ENCODE peak calls at places on chromosome 3, in six cellular contexts. Y, S, C, L, U and V are unnamed samples. For H3K36me3, the result is how much of the 10 kb centered on the place peaks cover.

GRCh38 chr3:136955813-136956212 is 2.0 kb upstream of the IL20RB start:
- DNase-seq in S (no peak), L (no peak), Y (peak), U (peak), C (peak), V (peak)

GRCh38 chr3:61830111-61830400 is 268.7 kb downstream of the PTPRG start:
- DNase-seq in L (no peak), U (no peak), C (no peak), S (no peak), Y (no peak), V (no peak)

GRCh38 chr3:73787620-73788019 is 162.9 kb upstream of the PDZRN3 start:
- DNase-seq in U (no peak), S (no peak), L (no peak), Y (no peak), C (no peak), V (peak)

GRCh38 chr3:141959921-141960554 is 83.6 kb downstream of the ATP1B3 start:
- DNase-seq in C (peak), L (no peak), Y (no peak), U (no peak), S (no peak), V (peak)

GRCh38 chr3:70813306-70813705 is 500.9 kb upstream of the MDFIC2 start:
- DNase-seq in U (no peak), S (no peak), L (no peak), Y (no peak), C (no peak), V (no peak)

GRCh38 chr3:155391583-155391982 is 98.1 kb upstream of the STRIT1 start:
- DNase-seq in L (no peak), S (no peak), Y (no peak), C (peak), U (peak), V (peak)

GRCh38 chr3:45923755-45924154 is 19.5 kb upstream of the CXCR6 start:
- DNase-seq in Y (no peak), U (no peak), L (no peak), C (peak), S (no peak), V (peak)

GRCh38 chr3:81339040-81339845 is 422.2 kb downstream of the GBE1 start:
- DNase-seq in S (no peak), L (no peak), U (no peak), C (no peak), Y (no peak), V (peak)

GRCh38 chr3:170421147-170421641 is 2.5 kb downstream of the CLDN11 start:
- DNase-seq in S (peak), Y (no peak), U (no peak), L (no peak), C (no peak), V (no peak)

GRCh38 chr3:30012941-30013543 is 593.4 kb upstream of the TGFBR2 start:
- DNase-seq in S (peak), U (peak), C (peak), L (no peak), Y (peak), V (peak)

GRCh38 chr3:196193738-196194541 is 17.3 kb downstream of the ZDHHC19 start:
- DNase-seq in U (peak), C (no peak), L (no peak), Y (peak), S (peak), V (no peak)

GRCh38 chr3:126666002-126666401 is 11.1 kb upstream of the TXNRD3 start:
- DNase-seq in U (no peak), C (no peak), S (no peak), L (no peak), Y (no peak), V (no peak)

GRCh38 chr3:43512749-43513404 is 108.9 kb downstream of the ANO10 start:
- DNase-seq in C (peak), S (no peak), U (no peak), Y (no peak), L (no peak), V (no peak)

GRCh38 chr3:156389151-156389760 is 165.7 kb downstream of the SSR3 start:
- DNase-seq in L (no peak), Y (no peak), S (no peak), C (no peak), U (no peak), V (no peak)

GRCh38 chr3:34260266-34260990 is 462.0 kb downstream of the PDCD6IP start:
- DNase-seq in Y (peak), C (peak), U (peak), S (peak), L (no peak), V (peak)

GRCh38 chr3:1135194-1135593 is 42.4 kb downstream of the CNTN6 start:
- DNase-seq in Y (no peak), C (no peak), S (no peak), L (no peak), U (no peak), V (no peak)

GRCh38 chr3:61571516-61572336 is 10.4 kb downstream of the PTPRG start:
- DNase-seq in C (peak), S (no peak), Y (no peak), U (no peak), L (no peak), V (no peak)

DNA sequence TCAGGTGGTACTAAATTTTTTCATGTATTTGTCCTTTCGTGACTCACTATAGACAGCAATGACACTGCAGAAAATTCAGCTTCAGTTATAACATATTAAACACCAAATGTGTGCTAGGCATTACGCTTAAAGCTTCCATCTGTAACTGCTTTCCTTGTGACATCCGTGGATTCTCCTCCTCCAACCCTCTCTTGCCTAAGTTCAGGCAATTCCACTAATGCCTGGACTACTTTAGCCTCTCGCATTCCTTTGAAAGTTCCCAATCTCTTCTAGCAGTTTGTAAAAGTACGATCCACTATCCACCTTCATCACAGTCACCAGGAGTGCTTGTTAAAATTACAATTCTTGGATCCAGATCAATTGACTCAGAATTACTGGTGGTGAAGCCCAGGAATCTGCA is 17.7 kb downstream of the CCDC80 start:
- DNase-seq in L (no peak), S (no peak), Y (no peak), U (no peak), C (no peak), V (no peak)
- H3K36me3 ChIP-seq in L (under half), S (under half), Y (under half), U (under half), C (half or more), V (under half)

GRCh38 chr3:111799951-111800350 is 59.1 kb upstream of the PHLDB2 start:
- DNase-seq in C (no peak), L (no peak), Y (no peak), S (no peak), U (no peak), V (peak)

GRCh38 chr3:111803123-111803593 is 55.9 kb upstream of the PHLDB2 start:
- DNase-seq in C (peak), U (peak), Y (peak), L (no peak), S (peak), V (peak)

GRCh38 chr3:111801697-111802655 is 57.1 kb upstream of the PHLDB2 start:
- DNase-seq in C (peak), Y (no peak), U (no peak), S (no peak), L (no peak), V (peak)

GRCh38 chr3:111802700-111803099 is 56.4 kb upstream of the PHLDB2 start:
- DNase-seq in U (no peak), C (no peak), L (no peak), Y (no peak), S (no peak), V (no peak)

GRCh38 chr3:111800472-111800871 is 58.6 kb upstream of the PHLDB2 start:
- DNase-seq in Y (no peak), L (no peak), C (no peak), S (no peak), U (no peak), V (no peak)
- H3K27ac ChIP-seq in Y (no peak), L (no peak), C (no peak), S (no peak), U (peak), V (peak)

GRCh38 chr3:109330405-109330804 is 6.9 kb downstream of the DPPA4 start:
- DNase-seq in S (no peak), L (no peak), C (no peak), U (no peak), Y (no peak), V (no peak)

GRCh38 chr3:109328202-109328601 is 9.1 kb downstream of the DPPA4 start:
- DNase-seq in U (no peak), S (no peak), C (no peak), L (no peak), Y (no peak), V (no peak)

GRCh38 chr3:109336272-109336957 is 931 bp downstream of the DPPA4 start:
- DNase-seq in S (no peak), U (no peak), C (peak), Y (no peak), L (no peak), V (no peak)

GRCh38 chr3:109334572-109334971 is 2.8 kb downstream of the DPPA4 start:
- DNase-seq in U (no peak), C (no peak), L (no peak), S (no peak), Y (no peak), V (no peak)

DNA sequence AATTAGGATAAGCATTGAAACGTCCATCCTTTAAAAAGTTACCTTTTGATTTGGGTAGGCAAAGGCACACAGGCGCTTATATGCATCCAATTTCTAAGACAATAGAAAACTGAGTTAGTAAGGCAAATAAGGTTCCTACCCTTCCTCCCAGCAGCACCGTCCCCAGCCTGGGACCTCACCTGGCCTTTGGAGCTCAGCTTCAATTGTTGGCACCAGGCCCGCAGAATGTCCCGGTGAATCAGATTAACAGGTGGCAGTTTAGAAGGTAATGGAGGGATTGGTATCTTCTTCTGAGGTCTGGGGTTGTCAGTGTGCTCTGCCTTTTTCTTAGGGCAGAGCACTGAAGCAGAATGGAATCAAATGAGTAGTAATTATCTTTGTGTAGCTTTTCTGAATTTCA is 5.7 kb downstream of the DPPA4 start:
- DNase-seq in C (no peak), S (no peak), Y (no peak), U (no peak), L (no peak), V (no peak)
- H3K36me3 ChIP-seq in C (under half), S (under half), Y (under half), U (under half), L (under half), V (under half)

GRCh38 chr3:31966978-31967592 is 14.0 kb downstream of the OSBPL10 start:
- DNase-seq in C (no peak), L (no peak), S (no peak), Y (no peak), U (no peak), V (no peak)
- H3K27ac ChIP-seq in C (peak), L (no peak), S (no peak), Y (no peak), U (peak), V (peak)

GRCh38 chr3:78430741-78431140 is 1337.1 kb downstream of the ROBO1 start:
- DNase-seq in S (no peak), C (no peak), U (no peak), Y (no peak), L (no peak), V (no peak)
- H3K36me3 ChIP-seq in S (under half), C (under half), U (under half), Y (under half), L (under half), V (under half)

GRCh38 chr3:194588236-194588635 is 45.0 kb downstream of the TMEM44 start:
- DNase-seq in S (no peak), Y (no peak), U (no peak), C (no peak), L (no peak), V (no peak)

GRCh38 chr3:194588741-194589140 is 44.5 kb downstream of the TMEM44 start:
- DNase-seq in L (no peak), C (no peak), U (no peak), S (no peak), Y (no peak), V (no peak)

GRCh38 chr3:194587438-194587931 is 45.7 kb downstream of the TMEM44 start:
- DNase-seq in C (peak), S (no peak), L (no peak), Y (no peak), U (no peak), V (no peak)

GRCh38 chr3:194585880-194586281 is 47.3 kb downstream of the TMEM44 start:
- DNase-seq in U (no peak), Y (no peak), S (no peak), C (no peak), L (no peak), V (no peak)

DNA sequence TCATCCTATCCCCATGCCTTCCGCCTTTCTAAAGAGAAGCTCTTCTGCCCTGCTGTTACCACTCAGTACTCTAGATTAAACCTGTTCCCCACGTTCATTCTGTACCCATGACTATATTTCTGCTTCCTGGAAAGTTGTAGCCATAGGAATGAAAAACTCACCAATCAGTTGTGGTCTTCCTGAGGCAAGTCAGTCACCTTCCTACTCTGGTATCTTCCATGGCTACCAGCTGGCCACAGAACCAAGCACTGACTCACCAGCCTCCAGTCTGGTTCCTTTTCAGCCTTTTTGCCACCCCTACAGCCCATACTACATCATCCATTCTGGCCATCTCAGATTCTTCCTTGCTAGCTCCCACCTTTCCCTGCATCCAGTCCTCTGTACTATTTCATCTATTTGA is 46.4 kb downstream of the TMEM44 start:
- DNase-seq in Y (no peak), S (no peak), U (no peak), C (peak), L (no peak), V (peak)
- H3K27ac ChIP-seq in Y (no peak), S (no peak), U (no peak), C (peak), L (no peak), V (no peak)

DNA sequence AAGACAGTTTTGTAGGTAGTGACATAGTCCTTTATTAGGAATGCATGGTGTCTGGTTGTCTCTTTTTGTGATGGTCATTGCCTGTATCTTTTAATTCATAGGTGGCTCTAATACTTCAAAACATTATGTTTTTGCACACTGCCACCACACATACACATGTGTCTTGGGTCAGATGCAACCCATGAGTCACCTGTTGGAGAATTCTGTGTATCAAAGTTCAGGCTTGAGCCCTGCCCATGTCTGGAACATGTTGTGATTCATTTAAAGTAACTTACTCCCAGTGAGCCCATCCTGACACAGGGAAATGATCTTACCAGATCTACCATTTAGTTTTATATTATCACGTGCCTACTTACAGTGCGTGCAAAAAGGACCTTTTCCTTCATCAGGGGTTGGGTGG is 142.7 kb downstream of the GHSR start:
- DNase-seq in C (peak), L (no peak), Y (peak), U (peak), S (no peak), V (peak)
- H3K36me3 ChIP-seq in C (half or more), L (under half), Y (under half), U (under half), S (under half), V (under half)

GRCh38 chr3:134216206-134216764 is 34.4 kb downstream of the RYK start:
- DNase-seq in U (no peak), C (no peak), Y (no peak), S (no peak), L (no peak), V (no peak)
- H3K27ac ChIP-seq in U (no peak), C (no peak), Y (no peak), S (no peak), L (no peak), V (no peak)

GRCh38 chr3:172678068-172678467 is 32.8 kb downstream of the NCEH1 start:
- DNase-seq in Y (no peak), S (no peak), U (no peak), C (no peak), L (no peak), V (no peak)
- H3K36me3 ChIP-seq in Y (under half), S (under half), U (under half), C (under half), L (under half), V (under half)